ENCODE peak calls at places on chromosomes 4 and X, in nine cellular contexts. A is HFFc6; L is HT1080; K is KBM-7; J is effector CD4-positive, alpha-beta T cell; X is progenitor cell of endocrine pancreas; N is activated T-cell treated with anti-CD3 and anti-CD28 coated beads for 1 hour; B is T-cell; M is T-helper 9 cell. W is an unnamed sample.

GRCh38 chr4:144899393-144899792 is 198.6 kb downstream of the ANAPC10 start:
- DNase-seq in J (no peak), L (no peak), K (no peak), A (no peak), M (no peak), X (no peak), N (no peak), B (no peak), W (no peak)

GRCh38 chrX:10875995-10876394 is 235.1 kb upstream of the HCCS start:
- DNase-seq in M (no peak), J (no peak), A (no peak), B (no peak), N (no peak), L (no peak), K (no peak), X (no peak), W (no peak)

GRCh38 chr4:161714022-161714751 is 449.6 kb downstream of the FSTL5 start:
- DNase-seq in K (no peak), J (no peak), L (peak), N (no peak), X (no peak), M (no peak), B (no peak), A (no peak), W (peak)

GRCh38 chrX:150913511-150913910 is 15.0 kb upstream of the CD99L2 start:
- DNase-seq in N (no peak), J (no peak), B (no peak), M (no peak), K (peak), L (no peak), A (peak), X (no peak), W (no peak)

GRCh38 chr4:120009731-120010130 is 56.9 kb downstream of the MAD2L1 start:
- DNase-seq in A (peak), N (no peak), J (no peak), K (no peak), L (peak), X (no peak), M (no peak), B (no peak), W (no peak)

GRCh38 chrX:115560978-115561604 is at the start of gene PLS3:
- DNase-seq in A (peak), M (no peak), N (no peak), K (peak), J (no peak), B (no peak), X (peak), L (peak), W (peak)

GRCh38 chr4:145619639-145619996 is 433 bp downstream of the MMAA start:
- DNase-seq in N (peak), J (peak), M (peak), X (no peak), K (no peak), L (no peak), A (peak), B (peak), W (no peak)

GRCh38 chr4:119873132-119873531 is 193.5 kb downstream of the MAD2L1 start:
- DNase-seq in B (no peak), A (no peak), J (no peak), L (no peak), N (no peak), X (no peak), M (no peak), K (no peak), W (no peak)

GRCh38 chr4:105191621-105192210 is 45.0 kb downstream of the TET2 start:
- DNase-seq in L (peak), M (no peak), A (peak), N (no peak), J (no peak), K (peak), B (no peak), X (no peak), W (no peak)

GRCh38 chrX:39809326-39809725 is 288.4 kb downstream of the BCOR start:
- DNase-seq in K (peak), J (no peak), B (no peak), A (peak), X (no peak), M (no peak), N (no peak), L (peak), W (peak)

GRCh38 chr4:26239796-26240195 is 81.0 kb upstream of the RBPJ start:
- DNase-seq in K (no peak), L (no peak), J (no peak), A (no peak), N (no peak), X (no peak), M (no peak), B (no peak), W (no peak)

GRCh38 chr4:56077676-56078075 is 128.9 kb downstream of the CEP135 start:
- DNase-seq in B (no peak), N (no peak), A (no peak), X (no peak), M (no peak), L (no peak), J (no peak), K (no peak), W (no peak)

GRCh38 chr4:184439856-184440592 is 34.3 kb downstream of the IRF2 start:
- DNase-seq in X (peak), J (no peak), K (no peak), M (no peak), A (no peak), L (no peak), N (no peak), B (no peak), W (no peak)

GRCh38 chr4:15738877-15739276 is 36.0 kb downstream of the BST1 start:
- DNase-seq in N (no peak), M (no peak), X (no peak), K (no peak), L (no peak), B (no peak), A (no peak), J (no peak), W (no peak)

GRCh38 chrX:49244207-49244606 is 8.9 kb downstream of the CCDC22 start:
- DNase-seq in N (no peak), A (no peak), K (no peak), M (no peak), X (no peak), J (no peak), B (no peak), L (no peak), W (no peak)

GRCh38 chr4:173332021-173332487 is 2.1 kb downstream of the HMGB2 start:
- DNase-seq in N (no peak), B (no peak), L (peak), M (no peak), J (no peak), X (no peak), A (no peak), K (peak), W (no peak)

GRCh38 chr4:48944252-48944651 is 37.7 kb upstream of the OCIAD2 start:
- DNase-seq in M (no peak), J (no peak), K (no peak), A (no peak), L (peak), N (no peak), B (no peak), X (no peak), W (no peak)

GRCh38 chr4:185578284-185578683 is 43.0 kb upstream of the PDLIM3 start:
- DNase-seq in M (no peak), N (no peak), K (no peak), X (no peak), B (no peak), L (no peak), J (no peak), A (no peak), W (no peak)

GRCh38 chr4:185504098-185505047 is 30.9 kb downstream of the PDLIM3 start:
- DNase-seq in N (no peak), B (no peak), L (no peak), X (no peak), A (peak), M (no peak), K (no peak), J (no peak), W (peak)

GRCh38 chrX:133362538-133362937 is 52.8 kb downstream of the GPC4 start:
- DNase-seq in A (no peak), M (no peak), N (no peak), J (no peak), X (no peak), B (no peak), L (no peak), K (no peak), W (no peak)

GRCh38 chrX:12548746-12549145 is 242.5 kb upstream of the PRPS2 start:
- DNase-seq in N (no peak), K (peak), A (no peak), M (no peak), X (peak), L (no peak), J (no peak), B (no peak), W (peak)

GRCh38 chr4:41364871-41365270 is 108.1 kb downstream of the UCHL1 start:
- DNase-seq in B (no peak), M (no peak), A (no peak), N (no peak), X (no peak), K (no peak), J (no peak), L (no peak), W (no peak)

GRCh38 chrX:130118396-130118795 is 8.1 kb upstream of the ELF4 start:
- DNase-seq in B (no peak), X (no peak), L (peak), J (no peak), A (peak), N (no peak), K (peak), M (no peak), W (no peak)

GRCh38 chr4:15373363-15373762 is 54.5 kb upstream of the C1QTNF7 start:
- DNase-seq in A (peak), B (no peak), X (no peak), N (no peak), J (no peak), K (no peak), L (no peak), M (no peak), W (no peak)